ENCODE peak calls at places on chromosomes 7 and 10, in eight cellular contexts. J is stimulated activated CD4-positive, alpha-beta T cell treated with anti-CD3 and anti-CD28 coated beads, TNF-alpha, amount 100 ng/mL, for 1 hour; H is left ventricle myocardium inferior; W is T follicular helper cell; A is right atrium auricular region; E is NCI-H187; V is activated CD8-positive, alpha-beta memory T cell treated with anti-CD3 and anti-CD28 coated beads for 1 hour; I is T-helper 2 cell. X is an unnamed sample.

GRCh38 chr10:121928528-121928884 is 675 bp upstream of the ATE1 start:
- DNase-seq in A (no peak), J (no peak), V (no peak), W (no peak), E (no peak), I (no peak), H (peak), X (peak)

GRCh38 chr7:74092964-74093339 is 9.3 kb downstream of the LIMK1 start:
- DNase-seq in E (no peak), J (no peak), I (no peak), A (no peak), W (no peak), H (peak), V (no peak), X (peak)

GRCh38 chr7:71718563-71718962 is 586.6 kb downstream of the GALNT17 start:
- DNase-seq in I (no peak), A (no peak), J (no peak), V (no peak), W (no peak), E (no peak), H (no peak), X (no peak)

GRCh38 chr10:30812018-30812851 is 182.7 kb upstream of the LYZL2 start:
- DNase-seq in I (no peak), A (peak), V (no peak), H (peak), W (no peak), J (no peak), E (no peak), X (no peak)

GRCh38 chr7:36601596-36601995 is 122.7 kb downstream of the AOAH start:
- DNase-seq in H (no peak), V (no peak), J (no peak), W (no peak), E (no peak), A (no peak), I (no peak), X (no peak)

GRCh38 chr7:111438369-111439289 is 123.7 kb downstream of the IMMP2L start:
- DNase-seq in J (no peak), A (no peak), H (no peak), E (no peak), I (no peak), V (no peak), W (no peak), X (no peak)

GRCh38 chr7:1815051-1815481 is 145.0 kb downstream of the ELFN1 start:
- DNase-seq in I (no peak), H (no peak), A (no peak), E (no peak), W (no peak), J (no peak), V (no peak), X (peak)

GRCh38 chr10:12689893-12690292 is 311.6 kb downstream of the CCDC3 start:
- DNase-seq in W (no peak), J (no peak), H (no peak), V (no peak), A (no peak), E (no peak), I (no peak), X (no peak)

GRCh38 chr7:142811154-142811737 is 40.5 kb downstream of the PRSS2 start:
- DNase-seq in W (no peak), E (no peak), H (no peak), V (no peak), I (no peak), A (no peak), J (no peak), X (no peak)

GRCh38 chr10:114876602-114877300 is 55.2 kb downstream of the FHIP2A start:
- DNase-seq in A (peak), E (no peak), I (no peak), W (no peak), V (no peak), J (no peak), H (peak), X (peak)

GRCh38 chr10:33803248-33803647 is 468.8 kb upstream of the NRP1 start:
- DNase-seq in J (no peak), A (no peak), H (no peak), E (no peak), I (no peak), W (no peak), V (no peak), X (no peak)

GRCh38 chr7:128912281-128912680 is 1.8 kb upstream of the KCP start:
- DNase-seq in A (no peak), W (no peak), I (no peak), E (no peak), H (no peak), V (no peak), J (no peak), X (no peak)

GRCh38 chr10:8225232-8225631 is 170.7 kb downstream of the GATA3 start:
- DNase-seq in H (no peak), I (no peak), A (no peak), V (no peak), E (no peak), J (no peak), W (no peak), X (no peak)

GRCh38 chr10:60521974-60522405 is 132.3 kb upstream of the ANK3 start:
- DNase-seq in I (no peak), A (no peak), W (no peak), V (no peak), H (no peak), E (no peak), J (no peak), X (no peak)